ENCODE peak calls at places on chromosome 16, in five cellular contexts. Z is mucosa of descending colon, H is lower lobe of right lung, W is adrenal gland, F is A549. U is an unnamed sample.

GRCh38 chr16:15704545-15704987 is 54.5 kb downstream of the NDE1 start:
- DNase-seq in Z (peak; percentile 92), H (peak; percentile 64), W (peak; percentile 87), F (peak; percentile 75), U (peak; percentile 14)

GRCh38 chr16:75264531-75264998 is 13.1 kb upstream of the BCAR1 start:
- DNase-seq in Z (no peak), H (peak; percentile 50), W (peak; percentile 55), F (no peak), U (no peak)

GRCh38 chr16:20878682-20879147 is 21.4 kb downstream of the DCUN1D3 start:
- DNase-seq in Z (no peak), H (no peak), W (no peak), F (no peak), U (no peak)

GRCh38 chr16:11675561-11676511 is 7.6 kb downstream of the SNN start:
- DNase-seq in Z (peak; percentile 52), H (no peak), W (peak; percentile 88), F (peak; percentile 64), U (no peak)

GRCh38 chr16:57167951-57168350 is 17.9 kb downstream of the PSME3IP1 start:
- DNase-seq in Z (no peak), H (no peak), W (no peak), F (peak; percentile 73), U (no peak)

GRCh38 chr16:84851192-84852127 is 31.7 kb downstream of the CRISPLD2 start:
- DNase-seq in Z (no peak), H (no peak), W (no peak), F (peak; percentile 91), U (no peak)

GRCh38 chr16:560701-561412 is 663 bp downstream of the PRR35 start:
- DNase-seq in Z (no peak), H (no peak), W (no peak), F (no peak), U (no peak)

GRCh38 chr16:10182186-10182683 is at the start of gene GRIN2A:
- DNase-seq in Z (no peak), H (no peak), W (no peak), F (no peak), U (no peak)

GRCh38 chr16:77564791-77565390 is 130.1 kb upstream of the ADAMTS18 start:
- DNase-seq in Z (no peak), H (no peak), W (no peak), F (peak; percentile 14), U (no peak)

GRCh38 chr16:46884513-46885293 is 541 bp downstream of the GPT2 start:
- DNase-seq in Z (no peak), H (no peak), W (no peak), F (no peak), U (no peak)

GRCh38 chr16:56915311-56916105 is 16.4 kb upstream of the HERPUD1 start:
- DNase-seq in Z (no peak), H (no peak), W (no peak), F (no peak), U (no peak)

GRCh38 chr16:13909872-13910303 is 10.1 kb upstream of the ERCC4 start:
- DNase-seq in Z (peak; percentile 5), H (no peak), W (peak; percentile 79), F (peak; percentile 49), U (no peak)

GRCh38 chr16:17369441-17369951 is 101.3 kb downstream of the XYLT1 start:
- DNase-seq in Z (peak; percentile 69), H (peak; percentile 72), W (peak; percentile 54), F (no peak), U (no peak)

GRCh38 chr16:30409125-30410060 is 2.0 kb downstream of the ZNF771 start:
- DNase-seq in Z (peak; percentile 97), H (peak; percentile 90), W (peak; percentile 96), F (peak; percentile 89), U (no peak)

GRCh38 chr16:89195521-89196171 is 4.7 kb downstream of the SLC22A31 start:
- DNase-seq in Z (no peak), H (peak; percentile 43), W (no peak), F (no peak), U (no peak)

GRCh38 chr16:75066861-75067447 is 49.6 kb downstream of the LDHD start:
- DNase-seq in Z (no peak), H (no peak), W (no peak), F (no peak), U (no peak)

GRCh38 chr16:14378131-14378551 is 251.9 kb downstream of the PARN start:
- DNase-seq in Z (no peak), H (no peak), W (no peak), F (peak; percentile 73), U (no peak)

GRCh38 chr16:54506691-54507090 is 220.1 kb upstream of the IRX3 start:
- DNase-seq in Z (no peak), H (no peak), W (no peak), F (no peak), U (no peak)

GRCh38 chr16:56451753-56452689 is 667 bp downstream of the OGFOD1 start:
- DNase-seq in Z (peak; percentile 31), H (no peak), W (peak; percentile 69), F (peak; percentile 11), U (no peak)

GRCh38 chr16:82062645-82063058 is 27.6 kb downstream of the HSD17B2 start:
- DNase-seq in Z (no peak), H (peak; percentile 54), W (no peak), F (no peak), U (no peak)

GRCh38 chr16:64615647-64616280 is 506.1 kb downstream of the CDH11 start:
- DNase-seq in Z (peak; percentile 4), H (no peak), W (no peak), F (no peak), U (peak; percentile 27)

GRCh38 chr16:81204794-81205680 is 33.5 kb upstream of the BCO1 start:
- DNase-seq in Z (peak; percentile 65), H (no peak), W (peak; percentile 70), F (peak; percentile 61), U (no peak)

GRCh38 chr16:26765087-26765486 is 301.6 kb upstream of the C16orf82 start:
- DNase-seq in Z (no peak), H (no peak), W (no peak), F (peak; percentile 16), U (no peak)

GRCh38 chr16:70577256-70577698 is 53.7 kb downstream of the SF3B3 start:
- DNase-seq in Z (no peak), H (no peak), W (peak; percentile 86), F (no peak), U (no peak)

GRCh38 chr16:73878616-73879015 is 418.0 kb upstream of the PSMD7 start:
- DNase-seq in Z (peak; percentile 36), H (no peak), W (no peak), F (peak; percentile 78), U (peak; percentile 51)

GRCh38 chr16:50611332-50611934 is 63.2 kb downstream of the NKD1 start:
- DNase-seq in Z (no peak), H (no peak), W (no peak), F (no peak), U (no peak)

GRCh38 chr16:21952040-21952792 is 945 bp upstream of the UQCRC2 start:
- DNase-seq in Z (peak; percentile 94), H (peak; percentile 81), W (peak; percentile 74), F (peak; percentile 78), U (peak; percentile 55)

GRCh38 chr16:86732621-86733297 is 154.4 kb downstream of the FOXL1 start:
- DNase-seq in Z (no peak), H (no peak), W (no peak), F (no peak), U (no peak)
- H3K4me3 ChIP-seq in Z (no peak overlapping the region), H (no peak overlapping the region), W (no peak overlapping the region), F (no peak overlapping the region), U (no peak overlapping the region)

GRCh38 chr16:1823821-1824220 is 2.8 kb downstream of the HAGH start:
- DNase-seq in Z (peak; percentile 25), H (no peak), W (peak; percentile 89), F (peak; percentile 70), U (no peak)
- TF ChIP-seq CTCF in Z (no peak), H (no peak), W (peak; percentile 37), F (peak; percentile 25), U (peak; percentile 4)

GRCh38 chr16:23843143-23843542 is 7.4 kb downstream of the PRKCB start:
- DNase-seq in Z (no peak), H (no peak), W (no peak), F (no peak), U (no peak)

GRCh38 chr16:23848958-23849357 is 13.2 kb downstream of the PRKCB start:
- DNase-seq in Z (no peak), H (no peak), W (no peak), F (no peak), U (no peak)

GRCh38 chr16:23852794-23853562 is 17.2 kb downstream of the PRKCB start:
- DNase-seq in Z (no peak), H (no peak), W (no peak), F (no peak), U (no peak)

GRCh38 chr16:23847251-23847650 is 11.5 kb downstream of the PRKCB start:
- DNase-seq in Z (no peak), H (no peak), W (no peak), F (no peak), U (no peak)

GRCh38 chr16:23847938-23848337 is 12.2 kb downstream of the PRKCB start:
- DNase-seq in Z (no peak), H (no peak), W (no peak), F (no peak), U (no peak)
- H3K4me3 ChIP-seq in Z (no peak overlapping the region), H (no peak overlapping the region), W (no peak overlapping the region), F (no peak overlapping the region), U (no peak overlapping the region)

DNA sequence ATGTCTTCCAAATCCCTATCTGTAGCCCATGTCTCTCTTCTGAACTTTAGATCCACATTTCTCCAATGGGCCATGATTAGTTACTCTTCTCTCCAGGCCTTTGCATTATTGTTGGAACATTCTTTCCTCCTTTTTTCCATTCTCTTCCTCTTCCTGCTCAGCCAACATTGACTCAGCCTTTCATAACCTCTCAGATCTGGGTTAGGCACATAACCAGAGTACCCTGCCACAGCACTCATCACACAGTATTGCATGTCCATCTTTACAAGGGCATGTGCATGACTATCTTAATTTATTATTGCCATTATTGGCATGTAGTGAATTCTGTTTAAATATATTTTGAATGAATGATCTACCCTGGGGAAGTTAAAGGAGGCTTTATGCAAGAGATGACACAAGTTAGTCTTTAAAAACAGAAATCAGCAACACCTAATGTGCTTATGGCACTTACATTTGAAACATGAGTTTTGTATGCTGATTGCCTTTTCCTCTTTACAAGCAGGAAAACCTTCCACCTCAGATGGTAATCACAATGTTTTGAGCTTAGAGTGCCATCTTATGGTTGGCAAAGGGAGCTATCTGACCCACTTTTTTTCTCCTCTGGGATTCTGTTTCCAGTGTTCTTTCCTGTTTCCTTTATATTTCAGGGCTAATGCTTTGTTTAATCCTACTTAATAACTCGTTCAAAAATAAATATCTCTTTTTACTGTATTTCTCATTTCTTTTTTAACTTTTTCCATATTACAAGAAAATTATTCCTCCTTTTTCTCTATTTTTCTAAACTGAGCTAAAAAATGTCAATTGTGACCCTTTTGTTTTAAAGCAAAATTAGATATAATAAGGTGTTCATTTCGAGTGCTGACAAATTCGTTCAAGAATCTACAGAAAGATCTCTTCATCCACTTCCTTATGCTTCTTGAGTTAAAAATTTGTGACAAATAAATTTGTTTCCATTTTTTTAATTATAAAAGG is 151.0 kb upstream of the RBL2 start:
- DNase-seq in Z (no peak), H (no peak), W (no peak), F (peak; percentile 65), U (peak; percentile 58)
- TF ChIP-seq CTCF in Z (peak; percentile 10), H (peak; percentile 51), W (peak; percentile 62), F (peak; percentile 68), U (peak; percentile 75)